ENCODE peak calls at places on chromosomes 4 and X, in five cellular contexts. S is upper lobe of right lung, E is cardiac fibroblast, A is fibroblast of pulmonary artery, V is endodermal cell. W is an unnamed sample.
A peak's percentile ranks its signal among the peaks of the same experiment; 100 is the strongest.

GRCh38 chr4:111717916-111718315 is 427.3 kb upstream of the FAM241A start:
- DNase-seq in S (no peak), E (no peak), V (no peak), A (no peak), W (no peak)

GRCh38 chrX:1387141-1387776 is 4.7 kb downstream of the SLC25A6 start:
- DNase-seq in V (peak; percentile 49), S (peak; percentile 67), E (no peak), A (no peak), W (no peak)

GRCh38 chr4:84582988-84583870 is at the start of gene CDS1:
- DNase-seq in E (no peak), A (no peak), V (peak; percentile 85), S (peak; percentile 93), W (peak; percentile 47)

GRCh38 chr4:145625677-145626622 is 6.8 kb downstream of the MMAA start:
- DNase-seq in E (no peak), V (no peak), A (no peak), S (no peak), W (no peak)

GRCh38 chr4:124903995-124904722 is 191.6 kb upstream of the ANKRD50 start:
- DNase-seq in S (no peak), V (peak; percentile 53), E (peak; percentile 76), A (peak; percentile 67), W (no peak)

GRCh38 chr4:186726440-186727148 is 2.9 kb upstream of the FAT1 start:
- DNase-seq in E (peak; percentile 81), A (peak; percentile 79), V (peak; percentile 92), S (peak; percentile 85), W (no peak)

GRCh38 chr4:183409956-183410355 is 34.5 kb upstream of the CDKN2AIP start:
- DNase-seq in A (no peak), S (no peak), V (no peak), E (no peak), W (no peak)

GRCh38 chr4:56388311-56388710 is 1.0 kb upstream of the AASDH start:
- DNase-seq in A (no peak), S (no peak), V (no peak), E (no peak), W (no peak)

GRCh38 chr4:142705820-142706219 is 140.3 kb downstream of the INPP4B start:
- DNase-seq in S (no peak), E (no peak), V (no peak), A (no peak), W (no peak)

GRCh38 chr4:85398276-85398675 is 76.7 kb upstream of the ARHGAP24 start:
- DNase-seq in V (peak; percentile 46), S (no peak), E (peak; percentile 80), A (peak; percentile 73), W (no peak)

GRCh38 chr4:41215155-41215554 is 813 bp upstream of the APBB2 start:
- DNase-seq in V (peak; percentile 61), A (no peak), S (no peak), E (no peak), W (no peak)

GRCh38 chr4:41217020-41217333 is 2.6 kb upstream of the APBB2 start:
- DNase-seq in A (no peak), S (no peak), E (no peak), V (no peak), W (no peak)

GRCh38 chr4:41217373-41217772 is 3.0 kb upstream of the APBB2 start:
- DNase-seq in V (no peak), S (no peak), A (no peak), E (no peak), W (no peak)

GRCh38 chr4:41215969-41216293 is 1.6 kb upstream of the APBB2 start:
- DNase-seq in E (no peak), A (no peak), S (no peak), V (no peak), W (no peak)

GRCh38 chr4:41216294-41217019 is 2.1 kb upstream of the APBB2 start:
- DNase-seq in A (peak; percentile 76), S (peak; percentile 94), E (peak; percentile 76), V (peak; percentile 97), W (peak; percentile 61)
- TF ChIP-seq CTCF in A (peak; percentile 39), S (peak; percentile 22), E (peak; percentile 44), V (peak; percentile 58), W (no peak)

GRCh38 chr4:164935363-164935762 is 42.1 kb downstream of the TRIM61 start:
- DNase-seq in A (no peak), S (no peak), E (no peak), V (peak; percentile 75), W (no peak)
- TF ChIP-seq CTCF in A (no peak), S (no peak), E (no peak), V (peak; percentile 78), W (no peak)

DNA sequence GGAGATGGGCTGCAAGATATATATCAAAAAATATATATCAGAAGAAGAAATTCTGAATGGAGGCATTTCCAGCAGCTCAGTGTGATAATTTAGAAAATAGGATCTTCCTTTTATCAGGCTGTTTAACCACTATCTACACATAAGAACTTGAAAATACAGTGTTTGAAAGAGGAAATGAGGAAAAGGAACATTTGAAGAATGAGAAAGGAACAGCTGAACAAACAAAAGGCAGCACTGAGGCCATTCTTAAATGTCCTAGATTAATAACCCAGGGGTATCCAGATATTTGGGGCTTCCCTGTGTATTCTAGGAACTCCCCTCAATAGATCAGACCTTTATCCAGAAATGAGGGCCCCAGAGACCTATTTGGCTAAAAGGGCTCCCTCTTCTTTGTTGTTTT is 4.1 kb downstream of the SLC39A8 start:
- DNase-seq in A (no peak), V (no peak), S (no peak), E (no peak), W (no peak)
- TF ChIP-seq CTCF in A (no peak), V (no peak), S (no peak), E (no peak), W (no peak)

GRCh38 chr4:41339812-41340809 is 83.4 kb downstream of the UCHL1 start:
- DNase-seq in V (peak; percentile 78), A (peak; percentile 36), E (peak; percentile 60), S (no peak), W (no peak)
- TF ChIP-seq CTCF in V (peak; percentile 13), A (no peak), E (no peak), S (no peak), W (no peak)

DNA sequence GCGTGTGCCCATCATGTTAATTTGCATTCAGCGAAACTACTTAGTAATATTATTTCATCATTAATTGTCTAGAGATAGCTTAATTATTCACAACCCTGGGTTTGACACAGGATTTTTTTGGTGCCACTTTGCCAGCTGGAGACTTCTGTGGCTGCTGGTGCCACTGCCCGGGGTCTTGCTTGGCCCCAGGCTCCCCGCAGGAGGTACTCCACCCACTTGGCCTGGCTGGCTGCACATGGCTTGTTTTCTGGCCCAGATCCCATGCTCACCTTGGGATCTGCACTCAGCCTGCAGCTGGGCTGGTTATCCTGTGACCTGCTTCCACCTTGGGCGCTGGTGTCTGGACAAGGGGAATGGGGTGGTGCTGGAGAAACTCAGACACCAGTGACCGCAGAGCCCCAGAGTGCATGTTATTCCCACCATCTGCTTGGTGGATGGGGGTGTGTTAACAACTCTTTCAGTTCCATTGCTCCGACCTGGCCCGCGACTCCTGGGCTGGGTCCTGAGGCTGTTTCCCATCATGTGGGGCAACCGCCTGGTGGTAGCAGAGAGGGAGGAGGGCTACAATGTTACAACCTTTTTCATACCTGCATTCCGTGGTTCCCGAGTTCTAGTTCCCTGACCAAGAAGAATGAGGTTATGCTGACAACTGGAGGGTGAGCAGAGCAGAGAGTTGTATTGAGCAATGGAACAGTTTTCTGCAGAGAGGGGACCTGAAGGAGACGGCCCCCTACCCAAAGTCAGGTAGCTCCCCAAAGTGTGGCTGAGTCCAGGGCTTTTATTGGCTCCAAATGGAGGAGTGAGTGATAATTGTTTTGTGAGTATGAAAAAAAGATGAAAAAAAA is 1950.0 kb upstream of the IGFBP7 start:
- DNase-seq in A (no peak), V (no peak), S (peak; percentile 45), E (no peak), W (no peak)
- TF ChIP-seq CTCF in A (no peak), V (no peak), S (no peak), E (no peak), W (no peak)

W was measured in CD14-positive monocyte.